ENCODE peak calls at places on chromosomes 13 and 19, in seven cellular contexts. One of them, this sample, is unnamed.
A peak's percentile ranks its signal among the peaks of the same experiment; 100 is the strongest.

GRCh38 chr13:27659466-27659865 is 37.8 kb downstream of the POLR1D start:
- DNase-seq in aorta: no peak
- DNase-seq in stimulated activated CD4-positive, alpha-beta T cell treated with anti-CD3 and anti-CD28 coated beads, Interleukin-1b, Interleukin-23, amount 100 ng/mL, for 1 hour: no peak
- DNase-seq in Kasumi-1: no peak
- DNase-seq in GM12878: no peak
- DNase-seq in CD4-positive, alpha-beta memory T cell: no peak
- DNase-seq in lower lobe of right lung: no peak
- DNase-seq in this sample: no peak

GRCh38 chr19:6868341-6868740 is 19.0 kb upstream of the ADGRE1 start:
- DNase-seq in aorta: no peak
- DNase-seq in stimulated activated CD4-positive, alpha-beta T cell treated with anti-CD3 and anti-CD28 coated beads, Interleukin-1b, Interleukin-23, amount 100 ng/mL, for 1 hour: no peak
- DNase-seq in lower lobe of right lung: peak; percentile 57
- DNase-seq in CD4-positive, alpha-beta memory T cell: no peak
- DNase-seq in Kasumi-1: peak; percentile 87
- DNase-seq in GM12878: no peak
- DNase-seq in this sample: no peak

GRCh38 chr19:50835785-50836542 is 2.6 kb upstream of the KLK15 start:
- DNase-seq in GM12878: peak; percentile 26
- DNase-seq in stimulated activated CD4-positive, alpha-beta T cell treated with anti-CD3 and anti-CD28 coated beads, Interleukin-1b, Interleukin-23, amount 100 ng/mL, for 1 hour: peak; percentile 63
- DNase-seq in CD4-positive, alpha-beta memory T cell: peak; percentile 42
- DNase-seq in Kasumi-1: no peak
- DNase-seq in aorta: peak; percentile 87
- DNase-seq in lower lobe of right lung: peak; percentile 79
- DNase-seq in this sample: peak; percentile 70

GRCh38 chr13:95106562-95106961 is 194.7 kb downstream of the ABCC4 start:
- DNase-seq in CD4-positive, alpha-beta memory T cell: no peak
- DNase-seq in lower lobe of right lung: no peak
- DNase-seq in GM12878: no peak
- DNase-seq in aorta: no peak
- DNase-seq in stimulated activated CD4-positive, alpha-beta T cell treated with anti-CD3 and anti-CD28 coated beads, Interleukin-1b, Interleukin-23, amount 100 ng/mL, for 1 hour: no peak
- DNase-seq in Kasumi-1: no peak
- DNase-seq in this sample: no peak

GRCh38 chr13:31444266-31444862 is 244.6 kb downstream of the B3GLCT start:
- DNase-seq in lower lobe of right lung: no peak
- DNase-seq in CD4-positive, alpha-beta memory T cell: no peak
- DNase-seq in Kasumi-1: no peak
- DNase-seq in aorta: no peak
- DNase-seq in GM12878: no peak
- DNase-seq in stimulated activated CD4-positive, alpha-beta T cell treated with anti-CD3 and anti-CD28 coated beads, Interleukin-1b, Interleukin-23, amount 100 ng/mL, for 1 hour: no peak
- DNase-seq in this sample: no peak

GRCh38 chr19:11759805-11760204 is 7.0 kb upstream of the ZNF441 start:
- DNase-seq in Kasumi-1: no peak
- DNase-seq in stimulated activated CD4-positive, alpha-beta T cell treated with anti-CD3 and anti-CD28 coated beads, Interleukin-1b, Interleukin-23, amount 100 ng/mL, for 1 hour: no peak
- DNase-seq in CD4-positive, alpha-beta memory T cell: no peak
- DNase-seq in aorta: no peak
- DNase-seq in lower lobe of right lung: no peak
- DNase-seq in GM12878: no peak
- DNase-seq in this sample: no peak

GRCh38 chr13:109779074-109779473 is 7.3 kb downstream of the IRS2 start:
- DNase-seq in aorta: no peak
- DNase-seq in lower lobe of right lung: no peak
- DNase-seq in GM12878: no peak
- DNase-seq in stimulated activated CD4-positive, alpha-beta T cell treated with anti-CD3 and anti-CD28 coated beads, Interleukin-1b, Interleukin-23, amount 100 ng/mL, for 1 hour: no peak
- DNase-seq in CD4-positive, alpha-beta memory T cell: peak; percentile 82
- DNase-seq in Kasumi-1: no peak
- DNase-seq in this sample: no peak

GRCh38 chr13:33348366-33348765 is 62.8 kb upstream of the STARD13 start:
- DNase-seq in GM12878: no peak
- DNase-seq in aorta: no peak
- DNase-seq in lower lobe of right lung: no peak
- DNase-seq in CD4-positive, alpha-beta memory T cell: no peak
- DNase-seq in Kasumi-1: no peak
- DNase-seq in stimulated activated CD4-positive, alpha-beta T cell treated with anti-CD3 and anti-CD28 coated beads, Interleukin-1b, Interleukin-23, amount 100 ng/mL, for 1 hour: no peak
- DNase-seq in this sample: no peak

GRCh38 chr19:8641908-8642547 is 11.6 kb downstream of the NFILZ start:
- DNase-seq in aorta: no peak
- DNase-seq in Kasumi-1: peak; percentile 52
- DNase-seq in stimulated activated CD4-positive, alpha-beta T cell treated with anti-CD3 and anti-CD28 coated beads, Interleukin-1b, Interleukin-23, amount 100 ng/mL, for 1 hour: no peak
- DNase-seq in GM12878: no peak
- DNase-seq in lower lobe of right lung: no peak
- DNase-seq in CD4-positive, alpha-beta memory T cell: peak; percentile 53
- DNase-seq in this sample: no peak

GRCh38 chr19:39426170-39426569 is 9.6 kb downstream of the RPS16 start:
- DNase-seq in CD4-positive, alpha-beta memory T cell: no peak
- DNase-seq in lower lobe of right lung: no peak
- DNase-seq in GM12878: no peak
- DNase-seq in aorta: no peak
- DNase-seq in Kasumi-1: no peak
- DNase-seq in stimulated activated CD4-positive, alpha-beta T cell treated with anti-CD3 and anti-CD28 coated beads, Interleukin-1b, Interleukin-23, amount 100 ng/mL, for 1 hour: no peak
- DNase-seq in this sample: no peak

GRCh38 chr13:113411216-113412023 is 41.9 kb downstream of the ADPRHL1 start:
- DNase-seq in aorta: peak; percentile 91
- DNase-seq in stimulated activated CD4-positive, alpha-beta T cell treated with anti-CD3 and anti-CD28 coated beads, Interleukin-1b, Interleukin-23, amount 100 ng/mL, for 1 hour: no peak
- DNase-seq in GM12878: no peak
- DNase-seq in Kasumi-1: no peak
- DNase-seq in lower lobe of right lung: peak; percentile 37
- DNase-seq in CD4-positive, alpha-beta memory T cell: no peak
- DNase-seq in this sample: no peak

GRCh38 chr13:20401958-20402856 is 123.5 kb downstream of the CRYL1 start:
- DNase-seq in GM12878: no peak
- DNase-seq in CD4-positive, alpha-beta memory T cell: no peak
- DNase-seq in aorta: no peak
- DNase-seq in Kasumi-1: no peak
- DNase-seq in lower lobe of right lung: no peak
- DNase-seq in stimulated activated CD4-positive, alpha-beta T cell treated with anti-CD3 and anti-CD28 coated beads, Interleukin-1b, Interleukin-23, amount 100 ng/mL, for 1 hour: no peak
- DNase-seq in this sample: no peak

GRCh38 chr19:16324384-16325160 is at the start of gene KLF2:
- DNase-seq in GM12878: no peak
- DNase-seq in CD4-positive, alpha-beta memory T cell: peak; percentile 95
- DNase-seq in aorta: peak; percentile 99
- DNase-seq in stimulated activated CD4-positive, alpha-beta T cell treated with anti-CD3 and anti-CD28 coated beads, Interleukin-1b, Interleukin-23, amount 100 ng/mL, for 1 hour: peak; percentile 56
- DNase-seq in Kasumi-1: peak; percentile 65
- DNase-seq in lower lobe of right lung: peak; percentile 96
- DNase-seq in this sample: peak; percentile 28

GRCh38 chr13:107767119-107767518 is 448.2 kb downstream of the LIG4 start:
- DNase-seq in aorta: no peak
- DNase-seq in lower lobe of right lung: no peak
- DNase-seq in Kasumi-1: no peak
- DNase-seq in CD4-positive, alpha-beta memory T cell: no peak
- DNase-seq in stimulated activated CD4-positive, alpha-beta T cell treated with anti-CD3 and anti-CD28 coated beads, Interleukin-1b, Interleukin-23, amount 100 ng/mL, for 1 hour: no peak
- DNase-seq in GM12878: no peak
- DNase-seq in this sample: peak; percentile 88

GRCh38 chr19:31263317-31263716 is 85.9 kb downstream of the TSHZ3 start:
- DNase-seq in aorta: peak; percentile 52
- DNase-seq in lower lobe of right lung: no peak
- DNase-seq in GM12878: no peak
- DNase-seq in stimulated activated CD4-positive, alpha-beta T cell treated with anti-CD3 and anti-CD28 coated beads, Interleukin-1b, Interleukin-23, amount 100 ng/mL, for 1 hour: no peak
- DNase-seq in CD4-positive, alpha-beta memory T cell: no peak
- DNase-seq in Kasumi-1: no peak
- DNase-seq in this sample: no peak

GRCh38 chr19:58387338-58388174 is 487 bp downstream of the RPS5 start:
- DNase-seq in GM12878: no peak
- DNase-seq in aorta: no peak
- DNase-seq in CD4-positive, alpha-beta memory T cell: no peak
- DNase-seq in Kasumi-1: peak; percentile 6
- DNase-seq in lower lobe of right lung: no peak
- DNase-seq in stimulated activated CD4-positive, alpha-beta T cell treated with anti-CD3 and anti-CD28 coated beads, Interleukin-1b, Interleukin-23, amount 100 ng/mL, for 1 hour: no peak
- DNase-seq in this sample: no peak

GRCh38 chr19:33864311-33864850 is 67.7 kb downstream of the KCTD15 start:
- DNase-seq in stimulated activated CD4-positive, alpha-beta T cell treated with anti-CD3 and anti-CD28 coated beads, Interleukin-1b, Interleukin-23, amount 100 ng/mL, for 1 hour: no peak
- DNase-seq in lower lobe of right lung: no peak
- DNase-seq in CD4-positive, alpha-beta memory T cell: no peak
- DNase-seq in aorta: no peak
- DNase-seq in GM12878: no peak
- DNase-seq in Kasumi-1: no peak
- DNase-seq in this sample: peak; percentile 10

GRCh38 chr13:97328222-97328790 is 105.7 kb upstream of the RAP2A start:
- DNase-seq in aorta: no peak
- DNase-seq in CD4-positive, alpha-beta memory T cell: no peak
- DNase-seq in lower lobe of right lung: no peak
- DNase-seq in stimulated activated CD4-positive, alpha-beta T cell treated with anti-CD3 and anti-CD28 coated beads, Interleukin-1b, Interleukin-23, amount 100 ng/mL, for 1 hour: no peak
- DNase-seq in GM12878: no peak
- DNase-seq in Kasumi-1: no peak
- DNase-seq in this sample: no peak

GRCh38 chr13:93603043-93603442 is 376.4 kb downstream of the GPC6 start:
- DNase-seq in GM12878: no peak
- DNase-seq in stimulated activated CD4-positive, alpha-beta T cell treated with anti-CD3 and anti-CD28 coated beads, Interleukin-1b, Interleukin-23, amount 100 ng/mL, for 1 hour: no peak
- DNase-seq in CD4-positive, alpha-beta memory T cell: no peak
- DNase-seq in lower lobe of right lung: no peak
- DNase-seq in aorta: peak; percentile 61
- DNase-seq in Kasumi-1: no peak
- DNase-seq in this sample: no peak

GRCh38 chr13:66424417-66424816 is 805.7 kb downstream of the PCDH9 start:
- DNase-seq in lower lobe of right lung: no peak
- DNase-seq in CD4-positive, alpha-beta memory T cell: no peak
- DNase-seq in aorta: no peak
- DNase-seq in Kasumi-1: no peak
- DNase-seq in GM12878: no peak
- DNase-seq in stimulated activated CD4-positive, alpha-beta T cell treated with anti-CD3 and anti-CD28 coated beads, Interleukin-1b, Interleukin-23, amount 100 ng/mL, for 1 hour: no peak
- DNase-seq in this sample: no peak

GRCh38 chr19:2327773-2328400 is 499 bp downstream of the LSM7 start:
- DNase-seq in lower lobe of right lung: no peak
- DNase-seq in aorta: no peak
- DNase-seq in Kasumi-1: peak; percentile 48
- DNase-seq in CD4-positive, alpha-beta memory T cell: peak; percentile 69
- DNase-seq in stimulated activated CD4-positive, alpha-beta T cell treated with anti-CD3 and anti-CD28 coated beads, Interleukin-1b, Interleukin-23, amount 100 ng/mL, for 1 hour: no peak
- DNase-seq in GM12878: peak; percentile 86
- DNase-seq in this sample: peak; percentile 58

GRCh38 chr19:726993-727956 is 18.5 kb downstream of the PALM start:
- DNase-seq in lower lobe of right lung: no peak
- DNase-seq in stimulated activated CD4-positive, alpha-beta T cell treated with anti-CD3 and anti-CD28 coated beads, Interleukin-1b, Interleukin-23, amount 100 ng/mL, for 1 hour: no peak
- DNase-seq in aorta: no peak
- DNase-seq in GM12878: no peak
- DNase-seq in Kasumi-1: no peak
- DNase-seq in CD4-positive, alpha-beta memory T cell: no peak
- DNase-seq in this sample: no peak

GRCh38 chr19:12567951-12568350 is 16.7 kb upstream of the ZNF564 start:
- DNase-seq in GM12878: no peak
- DNase-seq in CD4-positive, alpha-beta memory T cell: no peak
- DNase-seq in aorta: no peak
- DNase-seq in Kasumi-1: no peak
- DNase-seq in stimulated activated CD4-positive, alpha-beta T cell treated with anti-CD3 and anti-CD28 coated beads, Interleukin-1b, Interleukin-23, amount 100 ng/mL, for 1 hour: no peak
- DNase-seq in lower lobe of right lung: no peak
- DNase-seq in this sample: no peak

GRCh38 chr13:45133396-45134118 is 13.2 kb downstream of the GTF2F2 start:
- DNase-seq in aorta: no peak
- DNase-seq in Kasumi-1: no peak
- DNase-seq in lower lobe of right lung: no peak
- DNase-seq in CD4-positive, alpha-beta memory T cell: no peak
- DNase-seq in GM12878: no peak
- DNase-seq in stimulated activated CD4-positive, alpha-beta T cell treated with anti-CD3 and anti-CD28 coated beads, Interleukin-1b, Interleukin-23, amount 100 ng/mL, for 1 hour: no peak
- DNase-seq in this sample: no peak

GRCh38 chr13:39967199-39967959 is 311.9 kb downstream of the COG6 start:
- DNase-seq in Kasumi-1: no peak
- DNase-seq in lower lobe of right lung: no peak
- DNase-seq in GM12878: no peak
- DNase-seq in aorta: no peak
- DNase-seq in CD4-positive, alpha-beta memory T cell: no peak
- DNase-seq in stimulated activated CD4-positive, alpha-beta T cell treated with anti-CD3 and anti-CD28 coated beads, Interleukin-1b, Interleukin-23, amount 100 ng/mL, for 1 hour: no peak
- DNase-seq in this sample: no peak

GRCh38 chr19:17263712-17264640 is 569 bp downstream of the USHBP1 start:
- DNase-seq in Kasumi-1: no peak
- DNase-seq in GM12878: no peak
- DNase-seq in aorta: no peak
- DNase-seq in stimulated activated CD4-positive, alpha-beta T cell treated with anti-CD3 and anti-CD28 coated beads, Interleukin-1b, Interleukin-23, amount 100 ng/mL, for 1 hour: no peak
- DNase-seq in lower lobe of right lung: no peak
- DNase-seq in CD4-positive, alpha-beta memory T cell: no peak
- DNase-seq in this sample: no peak

GRCh38 chr19:56837004-56837403 is 3.5 kb downstream of the PEG3 start:
- DNase-seq in aorta: no peak
- DNase-seq in CD4-positive, alpha-beta memory T cell: no peak
- DNase-seq in Kasumi-1: no peak
- DNase-seq in lower lobe of right lung: no peak
- DNase-seq in stimulated activated CD4-positive, alpha-beta T cell treated with anti-CD3 and anti-CD28 coated beads, Interleukin-1b, Interleukin-23, amount 100 ng/mL, for 1 hour: no peak
- DNase-seq in GM12878: no peak
- DNase-seq in this sample: no peak

GRCh38 chr13:110358381-110358780 is 51.3 kb downstream of the COL4A2 start:
- DNase-seq in stimulated activated CD4-positive, alpha-beta T cell treated with anti-CD3 and anti-CD28 coated beads, Interleukin-1b, Interleukin-23, amount 100 ng/mL, for 1 hour: no peak
- DNase-seq in GM12878: no peak
- DNase-seq in aorta: no peak
- DNase-seq in Kasumi-1: no peak
- DNase-seq in lower lobe of right lung: no peak
- DNase-seq in CD4-positive, alpha-beta memory T cell: no peak
- DNase-seq in this sample: no peak

GRCh38 chr13:38350114-38350617 is 515 bp downstream of the UFM1 start:
- DNase-seq in Kasumi-1: no peak
- DNase-seq in lower lobe of right lung: peak; percentile 87
- DNase-seq in GM12878: no peak
- DNase-seq in CD4-positive, alpha-beta memory T cell: no peak
- DNase-seq in stimulated activated CD4-positive, alpha-beta T cell treated with anti-CD3 and anti-CD28 coated beads, Interleukin-1b, Interleukin-23, amount 100 ng/mL, for 1 hour: peak; percentile 17
- DNase-seq in aorta: peak; percentile 85
- DNase-seq in this sample: peak; percentile 65

GRCh38 chr19:40089462-40089861 is 1.3 kb downstream of the ZNF780A start:
- DNase-seq in aorta: no peak
- DNase-seq in GM12878: no peak
- DNase-seq in stimulated activated CD4-positive, alpha-beta T cell treated with anti-CD3 and anti-CD28 coated beads, Interleukin-1b, Interleukin-23, amount 100 ng/mL, for 1 hour: no peak
- DNase-seq in lower lobe of right lung: no peak
- DNase-seq in CD4-positive, alpha-beta memory T cell: no peak
- DNase-seq in Kasumi-1: no peak
- DNase-seq in this sample: no peak

GRCh38 chr19:6458695-6459355 is 767 bp downstream of the SLC25A23 start:
- DNase-seq in stimulated activated CD4-positive, alpha-beta T cell treated with anti-CD3 and anti-CD28 coated beads, Interleukin-1b, Interleukin-23, amount 100 ng/mL, for 1 hour: no peak
- DNase-seq in GM12878: no peak
- DNase-seq in lower lobe of right lung: no peak
- DNase-seq in Kasumi-1: no peak
- DNase-seq in aorta: no peak
- DNase-seq in CD4-positive, alpha-beta memory T cell: no peak
- DNase-seq in this sample: no peak

GRCh38 chr13:28475916-28476725 is 18.8 kb downstream of the FLT1 start:
- DNase-seq in stimulated activated CD4-positive, alpha-beta T cell treated with anti-CD3 and anti-CD28 coated beads, Interleukin-1b, Interleukin-23, amount 100 ng/mL, for 1 hour: no peak
- DNase-seq in GM12878: no peak
- DNase-seq in CD4-positive, alpha-beta memory T cell: no peak
- DNase-seq in aorta: no peak
- DNase-seq in lower lobe of right lung: no peak
- DNase-seq in Kasumi-1: no peak
- DNase-seq in this sample: no peak

GRCh38 chr13:97076898-97077297 is 82.6 kb upstream of the OXGR1 start:
- DNase-seq in Kasumi-1: peak; percentile 82
- DNase-seq in GM12878: no peak
- DNase-seq in CD4-positive, alpha-beta memory T cell: no peak
- DNase-seq in aorta: no peak
- DNase-seq in lower lobe of right lung: no peak
- DNase-seq in stimulated activated CD4-positive, alpha-beta T cell treated with anti-CD3 and anti-CD28 coated beads, Interleukin-1b, Interleukin-23, amount 100 ng/mL, for 1 hour: no peak
- DNase-seq in this sample: no peak

GRCh38 chr13:40152145-40152544 is 496.7 kb downstream of the COG6 start:
- DNase-seq in aorta: no peak
- DNase-seq in Kasumi-1: peak; percentile 30
- DNase-seq in stimulated activated CD4-positive, alpha-beta T cell treated with anti-CD3 and anti-CD28 coated beads, Interleukin-1b, Interleukin-23, amount 100 ng/mL, for 1 hour: no peak
- DNase-seq in GM12878: no peak
- DNase-seq in CD4-positive, alpha-beta memory T cell: no peak
- DNase-seq in lower lobe of right lung: no peak
- DNase-seq in this sample: no peak

GRCh38 chr13:98436379-98436909 is 140.5 kb downstream of the STK24 start:
- DNase-seq in Kasumi-1: no peak
- DNase-seq in CD4-positive, alpha-beta memory T cell: no peak
- DNase-seq in aorta: no peak
- DNase-seq in lower lobe of right lung: no peak
- DNase-seq in GM12878: no peak
- DNase-seq in stimulated activated CD4-positive, alpha-beta T cell treated with anti-CD3 and anti-CD28 coated beads, Interleukin-1b, Interleukin-23, amount 100 ng/mL, for 1 hour: no peak
- DNase-seq in this sample: no peak

GRCh38 chr19:40344422-40344821 is 3.8 kb downstream of the C19orf47 start:
- DNase-seq in stimulated activated CD4-positive, alpha-beta T cell treated with anti-CD3 and anti-CD28 coated beads, Interleukin-1b, Interleukin-23, amount 100 ng/mL, for 1 hour: no peak
- DNase-seq in CD4-positive, alpha-beta memory T cell: no peak
- DNase-seq in GM12878: no peak
- DNase-seq in aorta: no peak
- DNase-seq in Kasumi-1: no peak
- DNase-seq in lower lobe of right lung: no peak
- DNase-seq in this sample: no peak

GRCh38 chr13:79384022-79384610 is 21.9 kb downstream of the RBM26 start:
- DNase-seq in CD4-positive, alpha-beta memory T cell: no peak
- DNase-seq in GM12878: no peak
- DNase-seq in aorta: no peak
- DNase-seq in stimulated activated CD4-positive, alpha-beta T cell treated with anti-CD3 and anti-CD28 coated beads, Interleukin-1b, Interleukin-23, amount 100 ng/mL, for 1 hour: no peak
- DNase-seq in Kasumi-1: no peak
- DNase-seq in lower lobe of right lung: no peak
- DNase-seq in this sample: no peak

This sample was measured in COR-L47.